ENCODE peak calls at places on chromosomes 3 and 15, in ten cellular contexts. W, I, G, A, R, D, M, Z, Y and Q are unnamed samples.

GRCh38 chr3:81302045-81302444 is 459.4 kb downstream of the GBE1 start:
- DNase-seq in W (peak; percentile 19), I (peak; percentile 1), G (no peak), A (peak; percentile 26), R (peak; percentile 13), D (no peak), M (peak; percentile 39), Z (peak; percentile 26), Y (peak; percentile 45), Q (peak; percentile 37)

GRCh38 chr3:188261011-188261410 is 107.1 kb downstream of the LPP start:
- DNase-seq in W (no peak), I (no peak), G (no peak), A (no peak), R (no peak), D (no peak), M (no peak), Z (no peak), Y (no peak), Q (no peak)

GRCh38 chr3:8485141-8485840 is 16.3 kb upstream of the LMCD1 start:
- DNase-seq in W (no peak), I (no peak), G (no peak), A (no peak), R (no peak), D (no peak), M (no peak), Z (no peak), Y (no peak), Q (no peak)

GRCh38 chr15:86906406-86906805 is 826.7 kb downstream of the AGBL1 start:
- DNase-seq in W (no peak), I (no peak), G (no peak), A (no peak), R (no peak), D (no peak), M (no peak), Z (no peak), Y (no peak), Q (no peak)

GRCh38 chr3:25547928-25548327 is 116.8 kb downstream of the TOP2B start:
- DNase-seq in W (no peak), I (no peak), G (no peak), A (peak; percentile 61), R (peak; percentile 22), D (peak; percentile 39), M (no peak), Z (no peak), Y (no peak), Q (no peak)

GRCh38 chr3:128175768-128176167 is 22.5 kb downstream of the EEFSEC start:
- DNase-seq in W (no peak), I (no peak), G (no peak), A (no peak), R (no peak), D (no peak), M (no peak), Z (no peak), Y (no peak), Q (no peak)

GRCh38 chr3:132822266-132822665 is 100.1 kb upstream of the NPHP3 start:
- DNase-seq in W (no peak), I (no peak), G (no peak), A (peak; percentile 93), R (no peak), D (peak; percentile 39), M (no peak), Z (no peak), Y (no peak), Q (no peak)

GRCh38 chr3:58748024-58748423 is 81.5 kb upstream of the FAM3D start:
- DNase-seq in W (no peak), I (no peak), G (no peak), A (no peak), R (no peak), D (no peak), M (no peak), Z (no peak), Y (no peak), Q (no peak)

GRCh38 chr3:112806903-112807302 is 39.8 kb downstream of the CD200R1L start:
- DNase-seq in W (no peak), I (no peak), G (no peak), A (no peak), R (no peak), D (no peak), M (no peak), Z (no peak), Y (no peak), Q (no peak)

GRCh38 chr3:143433787-143434378 is 314.3 kb downstream of the CHST2 start:
- DNase-seq in W (no peak), I (no peak), G (no peak), A (no peak), R (no peak), D (no peak), M (no peak), Z (peak; percentile 64), Y (no peak), Q (no peak)

GRCh38 chr3:127173516-127174166 is 19.3 kb upstream of the PRR23E start:
- DNase-seq in W (no peak), I (no peak), G (no peak), A (no peak), R (no peak), D (no peak), M (no peak), Z (no peak), Y (no peak), Q (no peak)

GRCh38 chr3:81242871-81243270 is 518.6 kb downstream of the GBE1 start:
- DNase-seq in W (no peak), I (no peak), G (no peak), A (peak; percentile 1), R (no peak), D (no peak), M (peak; percentile 7), Z (no peak), Y (no peak), Q (peak; percentile 5)

GRCh38 chr3:62480056-62480455 is 106.7 kb upstream of the FEZF2 start:
- DNase-seq in W (no peak), I (no peak), G (no peak), A (no peak), R (no peak), D (no peak), M (no peak), Z (no peak), Y (no peak), Q (no peak)

GRCh38 chr3:31610700-31611275 is 78.1 kb downstream of the STT3B start:
- DNase-seq in W (no peak), I (no peak), G (no peak), A (peak; percentile 49), R (peak; percentile 15), D (peak; percentile 7), M (peak; percentile 55), Z (peak; percentile 31), Y (no peak), Q (peak; percentile 72)

GRCh38 chr3:70000563-70001081 is 1.1 kb downstream of the SAMMSON start:
- DNase-seq in W (no peak), I (no peak), G (no peak), A (peak; percentile 7), R (no peak), D (no peak), M (no peak), Z (no peak), Y (peak; percentile 31), Q (peak; percentile 36)

GRCh38 chr15:100116416-100117190 is 225.2 kb downstream of the ADAMTS17 start:
- DNase-seq in W (no peak), I (no peak), G (peak; percentile 86), A (peak; percentile 85), R (no peak), D (peak; percentile 36), M (no peak), Z (no peak), Y (no peak), Q (peak; percentile 18)

GRCh38 chr3:38585791-38586420 is 63.6 kb downstream of the SCN5A start:
- DNase-seq in W (peak; percentile 1), I (no peak), G (no peak), A (no peak), R (no peak), D (no peak), M (no peak), Z (no peak), Y (no peak), Q (no peak)

GRCh38 chr3:79597719-79598118 is 170.1 kb downstream of the ROBO1 start:
- DNase-seq in W (no peak), I (no peak), G (no peak), A (no peak), R (no peak), D (no peak), M (no peak), Z (no peak), Y (no peak), Q (no peak)

GRCh38 chr3:36868614-36869436 is 76.0 kb downstream of the TRANK1 start:
- DNase-seq in W (peak; percentile 37), I (no peak), G (peak; percentile 22), A (peak; percentile 58), R (peak; percentile 25), D (peak; percentile 11), M (peak; percentile 39), Z (peak; percentile 69), Y (peak; percentile 53), Q (peak; percentile 64)

GRCh38 chr3:25156526-25157075 is 271.5 kb upstream of the RARB start:
- DNase-seq in W (no peak), I (peak; percentile 36), G (no peak), A (peak; percentile 85), R (peak; percentile 64), D (peak; percentile 20), M (peak; percentile 9), Z (no peak), Y (no peak), Q (peak; percentile 52)

GRCh38 chr3:34683851-34684250 is 885.4 kb downstream of the PDCD6IP start:
- DNase-seq in W (peak; percentile 74), I (peak; percentile 32), G (no peak), A (no peak), R (peak; percentile 3), D (no peak), M (peak; percentile 40), Z (peak; percentile 67), Y (peak; percentile 63), Q (peak; percentile 11)

GRCh38 chr3:25503758-25504157 is 75.7 kb downstream of the RARB start:
- DNase-seq in W (no peak), I (no peak), G (no peak), A (no peak), R (no peak), D (no peak), M (no peak), Z (no peak), Y (no peak), Q (no peak)

GRCh38 chr3:38640661-38641441 is 8.6 kb downstream of the SCN5A start:
- DNase-seq in W (no peak), I (no peak), G (no peak), A (no peak), R (no peak), D (no peak), M (no peak), Z (no peak), Y (peak; percentile 48), Q (no peak)

GRCh38 chr3:82957079-82957478 is 1195.6 kb upstream of the GBE1 start:
- DNase-seq in W (no peak), I (no peak), G (no peak), A (no peak), R (no peak), D (no peak), M (no peak), Z (no peak), Y (no peak), Q (no peak)

GRCh38 chr3:38623539-38623938 is 25.9 kb downstream of the SCN5A start:
- DNase-seq in W (no peak), I (no peak), G (no peak), A (no peak), R (no peak), D (no peak), M (no peak), Z (no peak), Y (no peak), Q (no peak)

GRCh38 chr15:63234479-63234878 is 42.9 kb upstream of the APH1B start:
- DNase-seq in W (peak; percentile 49), I (peak; percentile 65), G (no peak), A (peak; percentile 64), R (no peak), D (no peak), M (no peak), Z (no peak), Y (no peak), Q (peak; percentile 75)

GRCh38 chr15:79437275-79438000 is 5.3 kb downstream of the MINAR1 start:
- DNase-seq in W (no peak), I (no peak), G (no peak), A (no peak), R (no peak), D (no peak), M (no peak), Z (no peak), Y (no peak), Q (no peak)

GRCh38 chr3:53921296-53921695 is 29.6 kb upstream of the SELENOK start:
- DNase-seq in W (no peak), I (no peak), G (no peak), A (peak; percentile 10), R (peak; percentile 12), D (no peak), M (peak; percentile 14), Z (peak; percentile 8), Y (no peak), Q (peak; percentile 16)